ENCODE peak calls at places on chromosome 9, in four cellular contexts. W, U, E and G are unnamed samples.

GRCh38 chr9:134156564-134157377 is 7.6 kb downstream of the RNU6ATAC start:
- DNase-seq in E (no peak), W (no peak), U (no peak), G (no peak)

GRCh38 chr9:130354806-130355205 is 89.2 kb downstream of the HMCN2 start:
- DNase-seq in E (no peak), U (no peak), W (no peak), G (no peak)

GRCh38 chr9:124242331-124243194 is 15.2 kb upstream of the NEK6 start:
- DNase-seq in U (peak; percentile 31), E (no peak), W (no peak), G (peak; percentile 74)

GRCh38 chr9:8733096-8733954 is 933.7 kb upstream of the DMAC1 start:
- DNase-seq in W (no peak), E (no peak), U (peak; percentile 53), G (no peak)

GRCh38 chr9:6356441-6356840 is 28.3 kb downstream of the TPD52L3 start:
- DNase-seq in W (no peak), U (no peak), E (no peak), G (peak; percentile 67)

GRCh38 chr9:32424616-32425015 is 40.2 kb downstream of the ACO1 start:
- DNase-seq in W (no peak), U (peak; percentile 68), E (no peak), G (no peak)

GRCh38 chr9:102922526-102922925 is 72.6 kb upstream of the CYLC2 start:
- DNase-seq in W (no peak), U (no peak), E (no peak), G (no peak)

GRCh38 chr9:93541581-93542349 is 34.6 kb upstream of the PHF2 start:
- DNase-seq in U (no peak), W (no peak), E (no peak), G (no peak)

GRCh38 chr9:35645736-35646582 is 4.8 kb downstream of the SIT1 start:
- DNase-seq in W (no peak), U (no peak), E (peak; percentile 32), G (peak; percentile 54)

GRCh38 chr9:2764371-2764770 is 47.1 kb downstream of the KCNV2 start:
- DNase-seq in E (no peak), W (no peak), U (peak; percentile 66), G (no peak)

GRCh38 chr9:94758844-94759243 is 32.3 kb downstream of the AOPEP start:
- DNase-seq in U (no peak), W (no peak), E (no peak), G (no peak)

GRCh38 chr9:111147021-111147420 is 108.8 kb upstream of the LPAR1 start:
- DNase-seq in U (no peak), E (no peak), W (no peak), G (no peak)

GRCh38 chr9:121807918-121808278 is 156.5 kb downstream of the DAB2IP start:
- DNase-seq in W (no peak), E (no peak), U (no peak), G (no peak)

GRCh38 chr9:81661339-81661738 is 28.0 kb downstream of the TLE1 start:
- DNase-seq in W (no peak), E (no peak), U (no peak), G (no peak)

GRCh38 chr9:95092321-95093072 is 225.0 kb downstream of the FANCC start:
- DNase-seq in W (no peak), U (peak; percentile 98), E (no peak), G (peak; percentile 86)

GRCh38 chr9:137784641-137785513 is 92.7 kb upstream of the CACNA1B start:
- DNase-seq in E (no peak), U (no peak), W (no peak), G (peak; percentile 20)

GRCh38 chr9:33106827-33107621 is 30.6 kb upstream of the SMU1 start:
- DNase-seq in W (no peak), E (no peak), U (peak; percentile 98), G (peak; percentile 86)

GRCh38 chr9:126723807-126724172 is 81.0 kb upstream of the ZBTB43 start:
- DNase-seq in U (peak; percentile 15), E (no peak), W (no peak), G (no peak)

GRCh38 chr9:136587944-136588662 is 42.3 kb upstream of the NOTCH1 start:
- DNase-seq in W (no peak), U (no peak), E (no peak), G (no peak)

GRCh38 chr9:136586391-136586790 is 40.5 kb upstream of the NOTCH1 start:
- DNase-seq in U (no peak), E (no peak), W (no peak), G (no peak)

GRCh38 chr9:136588663-136589464 is 43.0 kb upstream of the NOTCH1 start:
- DNase-seq in U (no peak), E (no peak), W (no peak), G (no peak)

GRCh38 chr9:136585531-136586120 is 39.8 kb upstream of the NOTCH1 start:
- DNase-seq in U (no peak), E (no peak), W (no peak), G (no peak)

DNA sequence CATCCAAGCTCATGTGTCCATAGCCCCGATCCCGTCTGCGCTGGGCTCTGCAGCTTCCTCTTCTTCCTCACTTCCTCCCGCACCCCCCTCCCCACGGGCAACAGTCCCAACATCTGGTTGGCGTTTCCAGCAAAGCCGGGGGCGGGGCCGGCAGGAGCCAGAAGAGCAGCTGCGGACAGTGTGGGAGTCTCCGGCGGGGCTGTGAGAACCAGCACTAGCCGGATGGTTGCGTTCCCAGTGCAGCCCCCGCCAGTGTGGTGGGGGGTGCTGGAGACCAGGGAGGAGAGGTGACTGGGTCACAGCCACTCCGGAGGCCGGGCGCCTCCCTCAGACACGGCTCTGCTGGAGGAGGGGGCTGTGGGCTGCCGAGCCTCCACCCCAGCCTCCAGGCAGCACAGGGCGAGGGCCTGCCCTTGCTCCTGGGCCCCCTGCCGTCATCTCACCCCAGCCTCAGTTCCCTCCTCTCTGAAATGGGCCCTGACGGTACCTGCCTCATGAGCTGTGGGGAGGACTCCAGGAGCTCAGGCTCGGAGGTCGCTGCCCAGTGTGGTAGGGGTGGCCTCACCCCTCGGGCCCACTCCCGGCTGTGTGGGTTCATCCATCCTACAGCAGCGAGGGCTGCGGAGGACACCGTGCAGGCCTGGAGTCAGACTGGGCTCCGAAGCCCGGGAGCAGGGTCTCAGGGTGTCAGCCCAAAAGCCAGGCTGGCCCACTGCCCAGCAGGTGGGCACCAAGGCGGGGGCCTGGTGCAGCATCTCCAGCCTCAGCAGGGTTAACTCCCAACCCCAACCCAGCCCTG is 41.5 kb upstream of the NOTCH1 start:
- DNase-seq in E (no peak), W (no peak), U (peak; percentile 27), G (peak; percentile 63)
- H3K4me1 ChIP-seq in E (no peaks in the 10 kb centered on the region), W (peaks cover 9% of the 10 kb centered on the region), U (peaks cover 25% of the 10 kb centered on the region), G (peaks cover 6% of the 10 kb centered on the region)

DNA sequence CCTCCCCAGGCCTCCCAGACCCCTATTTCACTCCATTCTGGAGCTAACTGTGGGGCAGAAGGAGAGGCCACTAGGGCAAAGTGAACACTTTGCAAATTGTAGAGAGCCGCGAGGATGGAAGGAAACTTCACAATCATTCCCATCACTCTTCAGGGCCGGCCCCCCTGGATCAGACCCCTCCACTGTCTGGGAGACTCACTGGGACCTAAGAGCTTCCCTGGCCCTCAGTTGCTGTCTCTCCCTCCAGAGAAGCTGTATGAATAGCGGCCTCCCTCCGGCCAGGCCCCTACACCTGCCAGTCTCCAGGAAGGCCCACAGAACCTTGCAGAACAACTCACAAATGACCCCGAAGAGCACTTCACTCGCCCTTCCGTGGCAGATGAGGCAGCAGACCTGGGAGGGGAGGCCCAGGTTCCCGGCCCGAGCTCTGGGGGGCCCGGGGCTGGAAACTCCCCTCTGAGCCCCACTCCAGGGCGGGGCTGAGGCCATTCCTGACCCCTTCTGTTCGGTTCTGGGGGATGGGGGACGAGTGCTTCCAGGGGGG is 141.9 kb upstream of the IER5L start:
- DNase-seq in W (no peak), E (no peak), U (no peak), G (no peak)
- H3K4me2 ChIP-seq in W (no peak overlapping the region), E (no peak overlapping the region), U (peak overlapping the region; percentile 77), G (peak overlapping the region; percentile 79)

GRCh38 chr9:98157372-98157771 is 35.1 kb downstream of the CORO2A start:
- DNase-seq in W (no peak), E (no peak), U (no peak), G (no peak)
- H3K27ac ChIP-seq in W (no peak overlapping the region), E (no peak overlapping the region), U (no peak overlapping the region), G (no peak overlapping the region)

DNA sequence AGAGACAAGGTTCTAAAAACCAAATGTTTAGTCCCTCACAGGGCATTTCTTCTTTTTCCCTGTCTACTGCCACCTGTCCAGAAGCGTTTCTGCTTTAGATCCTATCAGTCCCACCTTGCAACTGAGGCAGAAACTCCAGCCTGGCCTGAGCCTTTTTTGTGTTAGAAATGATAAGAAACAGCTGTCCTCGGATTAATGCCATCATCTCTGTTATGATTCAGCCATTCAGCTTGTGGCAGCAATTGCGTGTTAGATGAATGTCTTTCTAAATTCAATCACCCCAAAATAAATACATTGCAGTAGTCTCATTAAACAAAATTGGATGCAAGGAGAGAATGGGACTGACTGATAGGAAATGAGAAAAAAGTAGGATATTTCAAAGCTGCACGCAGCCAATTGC is 28.3 kb upstream of the FRMPD1 start:
- DNase-seq in E (no peak), W (no peak), U (no peak), G (peak; percentile 68)
- H3K4me1 ChIP-seq in E (no peaks in the 10 kb centered on the region), W (no peaks in the 10 kb centered on the region), U (no peaks in the 10 kb centered on the region), G (peaks cover 33% of the 10 kb centered on the region)

GRCh38 chr9:92530893-92531292 is 4.9 kb downstream of the ECM2 start:
- DNase-seq in W (no peak), U (no peak), E (no peak), G (no peak)

GRCh38 chr9:92538541-92538940 is 2.8 kb upstream of the ECM2 start:
- DNase-seq in W (no peak), U (peak; percentile 87), E (no peak), G (peak; percentile 82)

GRCh38 chr9:92534199-92535159 is 1.3 kb downstream of the ECM2 start:
- DNase-seq in W (no peak), E (no peak), U (no peak), G (peak; percentile 12)

DNA sequence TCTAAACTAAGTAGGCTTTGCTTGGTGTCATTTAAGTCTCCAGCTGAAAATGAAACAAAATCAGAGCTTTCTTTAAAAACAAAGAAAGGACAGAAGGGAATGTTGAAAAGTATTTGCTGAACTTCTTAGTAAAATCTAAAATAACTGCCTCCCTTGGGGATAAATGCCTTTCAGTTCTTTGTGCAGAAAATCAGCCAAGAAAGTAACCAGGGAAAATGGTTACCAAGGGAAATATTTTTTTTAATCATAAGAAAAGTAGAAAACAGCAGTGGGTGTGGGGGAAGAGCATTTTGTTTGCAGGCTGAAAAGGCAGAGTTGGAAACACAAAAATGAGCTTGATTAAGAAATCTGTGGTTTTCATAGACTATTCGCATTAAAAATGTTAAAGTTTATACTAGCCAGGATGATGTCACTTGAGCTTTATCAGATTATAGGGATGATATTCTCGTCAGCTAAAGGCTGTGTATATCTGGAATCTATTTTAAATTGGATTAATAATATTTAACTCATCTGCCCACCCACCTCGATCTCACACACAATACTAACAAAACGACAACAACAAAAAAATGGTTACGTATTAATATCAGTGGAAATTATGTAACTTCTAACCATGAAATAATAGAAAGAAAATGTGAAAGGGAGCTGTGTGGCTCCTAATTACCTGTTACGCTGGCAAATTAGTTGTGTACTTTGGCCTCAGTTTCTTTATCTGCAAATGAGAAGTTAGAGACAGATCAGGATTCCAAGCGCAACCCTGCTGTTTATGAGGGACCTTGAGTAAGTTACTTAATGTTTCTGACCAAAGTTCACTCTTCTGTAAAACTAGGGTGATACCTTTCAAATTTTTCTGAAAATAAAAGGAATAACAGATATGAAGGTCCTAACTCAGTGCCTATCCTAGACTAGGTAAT is at the start of gene ECM2:
- DNase-seq in W (no peak), U (peak; percentile 60), E (no peak), G (peak; percentile 77)
- H3K4me2 ChIP-seq in W (no peak within 1 kb of the TSS), U (peak within 1 kb of the TSS; percentile 96), E (peak within 1 kb of the TSS; percentile 49), G (peak within 1 kb of the TSS; percentile 98)